ENCODE peak calls at places on chromosomes 12 and 14, in five cellular contexts. L is bronchial epithelial cell, V is right cardiac atrium, M is cardiac muscle cell, W is foreskin fibroblast. E is an unnamed sample.

GRCh38 chr12:114399664-114400211 is 6.2 kb downstream of the TBX5 start:
- DNase-seq in W (peak), L (no peak), V (no peak), M (no peak), E (no peak)

GRCh38 chr14:44010071-44010470 is 497.0 kb downstream of the FSCB start:
- DNase-seq in V (no peak), W (no peak), L (no peak), M (no peak), E (no peak)

GRCh38 chr14:64038857-64039542 is 186.2 kb downstream of the SYNE2 start:
- DNase-seq in L (no peak), V (no peak), M (no peak), W (peak), E (no peak)

GRCh38 chr12:107125833-107126232 is 32.5 kb upstream of the CRY1 start:
- DNase-seq in M (peak), L (no peak), V (no peak), W (no peak), E (no peak)

GRCh38 chr12:8035440-8036010 is 3.0 kb downstream of the FOXJ2 start:
- DNase-seq in W (peak), M (no peak), L (no peak), V (no peak), E (no peak)

GRCh38 chr12:32002848-32003493 is 43.8 kb downstream of the RESF1 start:
- DNase-seq in W (no peak), V (no peak), M (no peak), L (no peak), E (peak)

GRCh38 chr14:29868000-29868399 is 59.6 kb downstream of the PRKD1 start:
- DNase-seq in L (no peak), M (no peak), V (no peak), W (peak), E (no peak)

GRCh38 chr12:5512585-5512970 is 80.7 kb downstream of the NTF3 start:
- DNase-seq in V (no peak), M (no peak), W (no peak), L (no peak), E (no peak)

GRCh38 chr12:31369712-31370521 is 44.0 kb upstream of the SINHCAF start:
- DNase-seq in M (peak), W (peak), V (peak), L (peak), E (peak)

GRCh38 chr14:52044791-52045522 is 23.9 kb downstream of the NID2 start:
- DNase-seq in V (no peak), M (no peak), L (peak), W (peak), E (peak)

GRCh38 chr12:21438643-21439042 is 1.2 kb downstream of the PYROXD1 start:
- DNase-seq in M (no peak), L (peak), W (peak), V (no peak), E (no peak)
- H3K4me3 ChIP-seq in M (peak), L (peak), W (peak), V (peak), E (peak)

GRCh38 chr12:54004841-54005530 is 3.8 kb upstream of the HOXC8 start:
- DNase-seq in M (no peak), V (no peak), W (no peak), L (no peak), E (no peak)

GRCh38 chr12:54005531-54005852 is 3.3 kb upstream of the HOXC8 start:
- DNase-seq in L (no peak), M (no peak), W (no peak), V (no peak), E (no peak)

GRCh38 chr12:54007538-54008259 is 1.1 kb upstream of the HOXC8 start:
- DNase-seq in W (no peak), V (no peak), L (no peak), M (no peak), E (no peak)

GRCh38 chr12:54006700-54007220 is 2.0 kb upstream of the HOXC8 start:
- DNase-seq in M (no peak), W (no peak), L (no peak), V (no peak), E (no peak)

GRCh38 chr12:54005853-54006699 is 2.7 kb upstream of the HOXC8 start:
- DNase-seq in L (peak), W (peak), M (peak), V (peak), E (no peak)
- H3K4me3 ChIP-seq in L (peak), W (no peak), M (no peak), V (peak), E (peak)

DNA sequence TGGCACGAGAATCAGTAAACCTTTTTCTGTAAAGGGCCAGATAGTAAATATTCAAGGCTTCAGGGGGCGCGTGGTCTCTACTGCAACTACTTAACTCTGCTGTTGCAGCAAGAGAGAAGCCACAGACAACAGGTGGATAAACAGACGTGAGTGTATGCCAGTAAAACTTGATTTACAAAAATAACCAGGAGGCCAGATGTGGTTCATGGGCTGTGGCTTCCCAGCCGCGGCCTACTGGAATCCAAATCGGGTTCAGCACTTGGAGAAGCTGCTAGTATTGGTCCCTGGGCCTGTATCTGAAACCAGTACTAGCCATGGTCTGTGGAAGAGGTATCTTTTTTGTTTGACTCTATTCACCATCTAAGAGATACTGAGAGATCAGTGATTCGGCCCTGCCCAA is 13.3 kb downstream of the PPP2R5C start:
- DNase-seq in W (no peak), V (no peak), L (no peak), M (no peak), E (no peak)
- H3K4me3 ChIP-seq in W (no peak), V (no peak), L (no peak), M (no peak), E (no peak)

DNA sequence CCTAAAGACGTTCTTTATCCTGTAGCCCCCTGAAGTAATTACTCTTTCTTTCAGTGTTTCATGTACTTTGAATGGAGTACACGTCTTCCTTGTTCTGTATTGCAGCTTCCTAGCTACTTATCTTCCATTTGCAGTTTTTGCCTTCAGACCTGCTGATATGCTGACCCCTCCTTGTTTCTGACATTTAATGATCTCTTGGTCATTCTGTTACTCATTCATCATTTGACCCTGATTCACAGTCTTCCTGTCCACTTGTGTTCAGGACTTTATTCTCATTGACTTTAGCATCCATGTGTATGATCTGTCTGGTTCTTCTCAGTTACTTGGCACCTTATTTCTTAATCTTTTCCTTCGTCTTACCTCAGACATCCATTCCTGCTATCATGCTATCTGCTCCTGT is 22.2 kb downstream of the CPSF2 start:
- DNase-seq in L (no peak), W (peak), M (no peak), V (no peak), E (no peak)
- H3K4me3 ChIP-seq in L (no peak), W (no peak), M (no peak), V (no peak), E (no peak)

GRCh38 chr12:104600790-104601739 is 144.3 kb downstream of the CHST11 start:
- DNase-seq in W (peak), M (no peak), L (no peak), V (no peak), E (no peak)
- H3K4me3 ChIP-seq in W (no peak), M (no peak), L (no peak), V (no peak), E (no peak)

DNA sequence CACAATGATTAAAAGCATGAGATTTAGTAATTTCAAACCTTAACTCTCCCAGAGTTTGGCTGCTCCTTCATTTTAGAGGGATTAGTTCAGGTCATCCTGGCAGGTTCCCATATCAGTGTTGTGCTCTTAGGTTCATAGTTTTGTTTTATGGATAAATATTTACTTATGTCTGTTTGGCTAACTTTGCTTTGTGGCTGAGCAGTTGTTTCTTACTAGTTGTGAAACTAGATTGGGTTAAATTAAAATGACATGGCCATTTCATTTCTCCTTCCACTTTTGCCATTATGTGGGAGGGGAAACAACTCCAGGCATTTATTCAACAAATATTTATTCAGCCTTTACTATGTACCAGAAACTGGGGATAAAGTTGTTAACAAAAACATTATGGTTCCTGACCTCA is 158.8 kb downstream of the TMTC3 start:
- DNase-seq in V (no peak), L (no peak), M (no peak), W (no peak), E (no peak)
- H3K4me3 ChIP-seq in V (no peak), L (no peak), M (no peak), W (no peak), E (no peak)

GRCh38 chr14:68638056-68638816 is 154.6 kb downstream of the ZFP36L1 start:
- DNase-seq in V (no peak), W (no peak), M (no peak), L (no peak), E (no peak)
- H3K4me3 ChIP-seq in V (no peak), W (no peak), M (no peak), L (no peak), E (no peak)

GRCh38 chr14:36519431-36520321 is at the start of gene NKX2-1:
- DNase-seq in M (no peak), W (no peak), L (no peak), V (no peak), E (no peak)
- H3K4me3 ChIP-seq in M (no peak), W (no peak), L (peak), V (peak), E (peak)

DNA sequence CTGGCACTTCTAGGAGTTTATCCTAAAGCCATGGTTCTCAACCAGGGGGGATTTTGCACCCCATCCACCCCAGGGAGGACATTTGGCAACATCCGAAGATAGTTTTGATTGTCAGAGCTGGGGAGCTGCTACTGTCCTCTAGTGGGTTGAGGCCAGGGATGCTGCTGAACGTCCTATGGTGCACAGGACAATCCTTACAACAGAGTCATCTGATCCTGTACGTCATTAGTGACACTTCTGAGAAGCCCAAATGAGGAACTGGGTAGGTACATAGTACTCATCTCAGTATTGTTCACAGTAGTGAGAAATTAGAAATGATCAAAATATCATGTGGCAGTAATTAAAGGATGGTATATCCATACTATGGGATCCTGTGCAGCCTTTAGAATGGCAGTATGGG is 185.1 kb downstream of the CHST11 start:
- DNase-seq in V (no peak), W (no peak), L (no peak), M (no peak), E (no peak)
- H3K4me3 ChIP-seq in V (no peak), W (no peak), L (no peak), M (no peak), E (no peak)